ENCODE peak calls at places on chromosomes 6 and 20, in five cellular contexts. One of them, this sample, is unnamed.

GRCh38 chr6:6808343-6808742 is 219.8 kb downstream of the LY86 start:
- DNase-seq in NCI-H510A treated with DMSO at 0.1 percent for 48 hours: no peak
- DNase-seq in activated CD8-positive, alpha-beta memory T cell treated with anti-CD3 and anti-CD28 coated beads for 48 hours: no peak
- DNase-seq in M059J: no peak
- DNase-seq in glutamatergic neuron: no peak
- DNase-seq in this sample: no peak

GRCh38 chr20:34581341-34582189 is 23.0 kb downstream of the MAP1LC3A start:
- DNase-seq in NCI-H510A treated with DMSO at 0.1 percent for 48 hours: no peak
- DNase-seq in activated CD8-positive, alpha-beta memory T cell treated with anti-CD3 and anti-CD28 coated beads for 48 hours: no peak
- DNase-seq in M059J: peak; percentile 86
- DNase-seq in glutamatergic neuron: no peak
- DNase-seq in this sample: no peak

GRCh38 chr6:113458368-113459010 is 398.7 kb upstream of the MARCKS start:
- DNase-seq in NCI-H510A treated with DMSO at 0.1 percent for 48 hours: no peak
- DNase-seq in activated CD8-positive, alpha-beta memory T cell treated with anti-CD3 and anti-CD28 coated beads for 48 hours: no peak
- DNase-seq in M059J: peak; percentile 92
- DNase-seq in glutamatergic neuron: no peak
- DNase-seq in this sample: no peak

GRCh38 chr6:12017263-12017662 is 5.2 kb downstream of the HIVEP1 start:
- DNase-seq in NCI-H510A treated with DMSO at 0.1 percent for 48 hours: no peak
- DNase-seq in activated CD8-positive, alpha-beta memory T cell treated with anti-CD3 and anti-CD28 coated beads for 48 hours: no peak
- DNase-seq in M059J: no peak
- DNase-seq in glutamatergic neuron: no peak
- DNase-seq in this sample: no peak

GRCh38 chr6:79413562-79414002 is 123.6 kb downstream of the LCA5 start:
- DNase-seq in NCI-H510A treated with DMSO at 0.1 percent for 48 hours: no peak
- DNase-seq in activated CD8-positive, alpha-beta memory T cell treated with anti-CD3 and anti-CD28 coated beads for 48 hours: no peak
- DNase-seq in M059J: peak; percentile 23
- DNase-seq in glutamatergic neuron: no peak
- DNase-seq in this sample: no peak

GRCh38 chr6:133977983-133978895 is 25.2 kb downstream of the TBPL1 start:
- DNase-seq in NCI-H510A treated with DMSO at 0.1 percent for 48 hours: no peak
- DNase-seq in activated CD8-positive, alpha-beta memory T cell treated with anti-CD3 and anti-CD28 coated beads for 48 hours: no peak
- DNase-seq in M059J: peak; percentile 82
- DNase-seq in glutamatergic neuron: no peak
- DNase-seq in this sample: no peak

GRCh38 chr6:48404927-48405326 is 293.9 kb upstream of the PTCHD4 start:
- DNase-seq in NCI-H510A treated with DMSO at 0.1 percent for 48 hours: no peak
- DNase-seq in activated CD8-positive, alpha-beta memory T cell treated with anti-CD3 and anti-CD28 coated beads for 48 hours: no peak
- DNase-seq in M059J: no peak
- DNase-seq in glutamatergic neuron: no peak
- DNase-seq in this sample: no peak

GRCh38 chr6:4225207-4225872 is 90.0 kb upstream of the ECI2 start:
- DNase-seq in NCI-H510A treated with DMSO at 0.1 percent for 48 hours: peak; percentile 3
- DNase-seq in activated CD8-positive, alpha-beta memory T cell treated with anti-CD3 and anti-CD28 coated beads for 48 hours: no peak
- DNase-seq in M059J: no peak
- DNase-seq in glutamatergic neuron: no peak
- DNase-seq in this sample: peak; percentile 49

GRCh38 chr20:32965581-32966373 is 38.5 kb downstream of the SUN5 start:
- DNase-seq in NCI-H510A treated with DMSO at 0.1 percent for 48 hours: no peak
- DNase-seq in activated CD8-positive, alpha-beta memory T cell treated with anti-CD3 and anti-CD28 coated beads for 48 hours: no peak
- DNase-seq in M059J: no peak
- DNase-seq in glutamatergic neuron: no peak
- DNase-seq in this sample: peak; percentile 29

GRCh38 chr6:1123976-1124375 is 187.9 kb upstream of the FOXQ1 start:
- DNase-seq in NCI-H510A treated with DMSO at 0.1 percent for 48 hours: no peak
- DNase-seq in activated CD8-positive, alpha-beta memory T cell treated with anti-CD3 and anti-CD28 coated beads for 48 hours: no peak
- DNase-seq in M059J: no peak
- DNase-seq in glutamatergic neuron: no peak
- DNase-seq in this sample: no peak

GRCh38 chr6:125481056-125481455 is 179.3 kb upstream of the HDDC2 start:
- DNase-seq in NCI-H510A treated with DMSO at 0.1 percent for 48 hours: no peak
- DNase-seq in activated CD8-positive, alpha-beta memory T cell treated with anti-CD3 and anti-CD28 coated beads for 48 hours: no peak
- DNase-seq in M059J: no peak
- DNase-seq in glutamatergic neuron: no peak
- DNase-seq in this sample: no peak

GRCh38 chr6:95083506-95083905 is 493.8 kb upstream of the MANEA start:
- DNase-seq in NCI-H510A treated with DMSO at 0.1 percent for 48 hours: no peak
- DNase-seq in activated CD8-positive, alpha-beta memory T cell treated with anti-CD3 and anti-CD28 coated beads for 48 hours: no peak
- DNase-seq in M059J: no peak
- DNase-seq in glutamatergic neuron: no peak
- DNase-seq in this sample: no peak

This sample was measured in ecto neural progenitor cell.